ENCODE peak calls at places on chromosomes 13 and 19, in seven cellular contexts. One of them, this sample, is unnamed.

GRCh38 chr13:111537843-111538499 is 217.5 kb downstream of the TEX29 start:
- DNase-seq in endodermal cell: no peak
- DNase-seq in uterus: no peak
- DNase-seq in adrenal gland: no peak
- DNase-seq in neural progenitor cell: no peak
- DNase-seq in neuronal stem cell: no peak
- DNase-seq in right cardiac atrium: no peak
- DNase-seq in this sample: no peak

GRCh38 chr13:76887070-76887563 is 912 bp upstream of the KCTD12 start:
- DNase-seq in endodermal cell: peak; percentile 71
- DNase-seq in uterus: peak; percentile 31
- DNase-seq in adrenal gland: no peak
- DNase-seq in neural progenitor cell: peak; percentile 48
- DNase-seq in neuronal stem cell: peak; percentile 11
- DNase-seq in right cardiac atrium: peak; percentile 59
- DNase-seq in this sample: no peak

GRCh38 chr19:12937243-12938053 is 961 bp upstream of the CALR start:
- DNase-seq in endodermal cell: peak; percentile 83
- DNase-seq in uterus: no peak
- DNase-seq in adrenal gland: no peak
- DNase-seq in neural progenitor cell: peak; percentile 69
- DNase-seq in neuronal stem cell: no peak
- DNase-seq in right cardiac atrium: peak; percentile 89
- DNase-seq in this sample: no peak

GRCh38 chr13:48819889-48820288 is 155.8 kb upstream of the FNDC3A start:
- DNase-seq in endodermal cell: no peak
- DNase-seq in uterus: no peak
- DNase-seq in adrenal gland: no peak
- DNase-seq in neural progenitor cell: no peak
- DNase-seq in neuronal stem cell: no peak
- DNase-seq in right cardiac atrium: no peak
- DNase-seq in this sample: no peak

GRCh38 chr19:11243798-11244169 is 4.4 kb downstream of the ANGPTL8 start:
- DNase-seq in endodermal cell: no peak
- DNase-seq in uterus: no peak
- DNase-seq in adrenal gland: no peak
- DNase-seq in neural progenitor cell: no peak
- DNase-seq in neuronal stem cell: no peak
- DNase-seq in right cardiac atrium: no peak
- DNase-seq in this sample: no peak

GRCh38 chr13:91319996-91320395 is 27.5 kb upstream of the MIR17HG start:
- DNase-seq in endodermal cell: no peak
- DNase-seq in uterus: no peak
- DNase-seq in adrenal gland: no peak
- DNase-seq in neural progenitor cell: no peak
- DNase-seq in neuronal stem cell: no peak
- DNase-seq in right cardiac atrium: no peak
- DNase-seq in this sample: no peak

GRCh38 chr13:112767506-112768471 is 78.0 kb downstream of the ATP11A start:
- DNase-seq in endodermal cell: no peak
- DNase-seq in uterus: no peak
- DNase-seq in adrenal gland: peak; percentile 51
- DNase-seq in neural progenitor cell: no peak
- DNase-seq in neuronal stem cell: no peak
- DNase-seq in right cardiac atrium: peak; percentile 87
- DNase-seq in this sample: peak; percentile 63

GRCh38 chr19:42290523-42291436 is 11.2 kb upstream of the PRR19 start:
- DNase-seq in endodermal cell: peak; percentile 66
- DNase-seq in uterus: no peak
- DNase-seq in adrenal gland: no peak
- DNase-seq in neural progenitor cell: peak; percentile 43
- DNase-seq in neuronal stem cell: no peak
- DNase-seq in right cardiac atrium: peak; percentile 74
- DNase-seq in this sample: no peak

GRCh38 chr13:40318366-40318765 is 348.1 kb downstream of the FOXO1 start:
- DNase-seq in endodermal cell: no peak
- DNase-seq in uterus: no peak
- DNase-seq in adrenal gland: peak; percentile 28
- DNase-seq in neural progenitor cell: no peak
- DNase-seq in neuronal stem cell: no peak
- DNase-seq in right cardiac atrium: peak; percentile 73
- DNase-seq in this sample: no peak

GRCh38 chr19:17380426-17381138 is 3.4 kb upstream of the PLVAP start:
- DNase-seq in endodermal cell: no peak
- DNase-seq in uterus: no peak
- DNase-seq in adrenal gland: no peak
- DNase-seq in neural progenitor cell: no peak
- DNase-seq in neuronal stem cell: no peak
- DNase-seq in right cardiac atrium: no peak
- DNase-seq in this sample: no peak

GRCh38 chr19:17379221-17379631 is 2.1 kb upstream of the PLVAP start:
- DNase-seq in endodermal cell: peak; percentile 63
- DNase-seq in uterus: no peak
- DNase-seq in adrenal gland: peak; percentile 27
- DNase-seq in neural progenitor cell: peak; percentile 75
- DNase-seq in neuronal stem cell: no peak
- DNase-seq in right cardiac atrium: peak; percentile 66
- DNase-seq in this sample: no peak

DNA sequence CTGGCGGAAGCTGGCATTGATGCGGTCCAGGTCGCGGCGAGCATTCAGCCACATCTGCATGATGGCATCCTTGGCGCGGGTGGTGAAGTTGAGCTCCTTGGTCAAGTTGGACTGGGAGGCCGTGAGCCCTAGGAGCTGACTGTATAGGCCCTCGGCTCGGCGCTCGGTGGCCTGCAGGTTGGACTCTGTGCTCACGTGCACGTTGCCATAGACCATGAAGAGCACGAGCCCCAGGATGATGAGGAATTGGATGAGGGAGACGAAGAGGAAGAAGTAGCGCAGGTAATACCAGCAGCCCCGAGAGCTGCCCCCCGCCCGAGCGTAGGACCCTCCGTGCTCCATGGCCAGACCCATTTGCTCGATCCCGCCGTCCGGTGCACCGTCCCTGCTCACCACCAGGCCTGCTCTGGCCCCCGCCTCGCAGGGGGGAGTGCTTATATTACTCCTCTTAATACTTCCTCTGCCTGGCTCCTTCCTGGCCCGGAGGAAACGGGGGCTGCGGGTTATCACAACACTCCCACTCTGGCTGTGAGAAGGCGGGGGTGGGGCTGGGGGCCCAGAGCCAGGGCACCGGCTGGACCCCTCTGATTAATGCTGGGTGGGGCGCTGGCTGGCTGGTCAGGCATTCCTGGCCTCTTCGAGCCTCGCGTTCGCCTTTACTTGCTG is at the start of gene PLVAP:
- DNase-seq in endodermal cell: no peak
- DNase-seq in uterus: peak; percentile 49
- DNase-seq in adrenal gland: peak; percentile 26
- DNase-seq in neural progenitor cell: no peak
- DNase-seq in neuronal stem cell: no peak
- DNase-seq in right cardiac atrium: peak; percentile 87
- DNase-seq in this sample: no peak
- H3K4me1 ChIP-seq in endodermal cell: no peaks in the 10 kb centered on the region
- H3K4me1 ChIP-seq in uterus: no peaks in the 10 kb centered on the region
- H3K4me1 ChIP-seq in adrenal gland: no peaks in the 10 kb centered on the region
- H3K4me1 ChIP-seq in neural progenitor cell: peaks cover 3% of the 10 kb centered on the region
- H3K4me1 ChIP-seq in neuronal stem cell: peaks cover 7% of the 10 kb centered on the region
- H3K4me1 ChIP-seq in right cardiac atrium: no peaks in the 10 kb centered on the region
- H3K4me1 ChIP-seq in this sample: peaks cover 11% of the 10 kb centered on the region

GRCh38 chr13:30074955-30075614 is 224.7 kb upstream of the UBL3 start:
- DNase-seq in endodermal cell: no peak
- DNase-seq in uterus: no peak
- DNase-seq in adrenal gland: no peak
- DNase-seq in neural progenitor cell: no peak
- DNase-seq in neuronal stem cell: no peak
- DNase-seq in right cardiac atrium: no peak
- DNase-seq in this sample: no peak
- H3K27ac ChIP-seq in endodermal cell: no peak overlapping the region
- H3K27ac ChIP-seq in uterus: no peak overlapping the region
- H3K27ac ChIP-seq in adrenal gland: no peak overlapping the region
- H3K27ac ChIP-seq in neural progenitor cell: no peak overlapping the region
- H3K27ac ChIP-seq in neuronal stem cell: no peak overlapping the region
- H3K27ac ChIP-seq in right cardiac atrium: no peak overlapping the region
- H3K27ac ChIP-seq in this sample: no peak overlapping the region

GRCh38 chr19:16319466-16319865 is 5.2 kb upstream of the KLF2 start:
- DNase-seq in endodermal cell: no peak
- DNase-seq in uterus: no peak
- DNase-seq in adrenal gland: peak; percentile 24
- DNase-seq in neural progenitor cell: no peak
- DNase-seq in neuronal stem cell: no peak
- DNase-seq in right cardiac atrium: no peak
- DNase-seq in this sample: no peak
- H3K4me1 ChIP-seq in endodermal cell: no peaks in the 10 kb centered on the region
- H3K4me1 ChIP-seq in uterus: no peaks in the 10 kb centered on the region
- H3K4me1 ChIP-seq in adrenal gland: peaks cover 28% of the 10 kb centered on the region
- H3K4me1 ChIP-seq in neural progenitor cell: peaks cover 3% of the 10 kb centered on the region
- H3K4me1 ChIP-seq in neuronal stem cell: peaks cover 2% of the 10 kb centered on the region
- H3K4me1 ChIP-seq in right cardiac atrium: peaks cover 7% of the 10 kb centered on the region
- H3K4me1 ChIP-seq in this sample: no peaks in the 10 kb centered on the region

DNA sequence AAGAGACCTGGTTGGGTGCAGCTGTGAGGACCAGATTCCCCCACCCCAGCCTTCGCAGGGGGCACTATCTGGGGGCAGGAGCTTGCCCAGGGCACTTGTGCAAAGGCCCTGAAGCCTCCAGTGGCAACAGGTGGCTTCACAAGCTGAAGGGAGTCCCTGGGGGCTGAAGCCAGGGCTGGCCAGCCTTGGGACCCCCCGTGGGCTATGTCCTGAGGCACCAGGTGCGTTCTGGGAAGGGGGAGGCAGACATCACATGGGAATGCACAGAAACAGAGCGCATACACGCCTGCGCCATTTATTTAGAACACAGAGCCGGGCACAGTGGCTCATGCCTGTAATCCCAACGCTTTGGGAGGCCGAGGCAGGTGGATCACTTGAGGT is 1.8 kb upstream of the ATP8B3 start:
- DNase-seq in endodermal cell: no peak
- DNase-seq in uterus: no peak
- DNase-seq in adrenal gland: no peak
- DNase-seq in neural progenitor cell: no peak
- DNase-seq in neuronal stem cell: no peak
- DNase-seq in right cardiac atrium: no peak
- DNase-seq in this sample: no peak
- H3K27ac ChIP-seq in endodermal cell: no peak overlapping the region
- H3K27ac ChIP-seq in uterus: no peak overlapping the region
- H3K27ac ChIP-seq in adrenal gland: peak overlapping the region; percentile 85
- H3K27ac ChIP-seq in neural progenitor cell: no peak overlapping the region
- H3K27ac ChIP-seq in neuronal stem cell: no peak overlapping the region
- H3K27ac ChIP-seq in right cardiac atrium: no peak overlapping the region
- H3K27ac ChIP-seq in this sample: no peak overlapping the region

GRCh38 chr13:99417821-99418662 is 83.2 kb upstream of the TM9SF2 start:
- DNase-seq in endodermal cell: no peak
- DNase-seq in uterus: no peak
- DNase-seq in adrenal gland: no peak
- DNase-seq in neural progenitor cell: no peak
- DNase-seq in neuronal stem cell: no peak
- DNase-seq in right cardiac atrium: no peak
- DNase-seq in this sample: no peak
- H3K4me1 ChIP-seq in endodermal cell: peaks cover 7% of the 10 kb centered on the region
- H3K4me1 ChIP-seq in uterus: no peaks in the 10 kb centered on the region
- H3K4me1 ChIP-seq in adrenal gland: peaks cover 8% of the 10 kb centered on the region
- H3K4me1 ChIP-seq in neural progenitor cell: peaks cover 13% of the 10 kb centered on the region
- H3K4me1 ChIP-seq in neuronal stem cell: peaks cover 20% of the 10 kb centered on the region
- H3K4me1 ChIP-seq in right cardiac atrium: no peaks in the 10 kb centered on the region
- H3K4me1 ChIP-seq in this sample: no peaks in the 10 kb centered on the region

DNA sequence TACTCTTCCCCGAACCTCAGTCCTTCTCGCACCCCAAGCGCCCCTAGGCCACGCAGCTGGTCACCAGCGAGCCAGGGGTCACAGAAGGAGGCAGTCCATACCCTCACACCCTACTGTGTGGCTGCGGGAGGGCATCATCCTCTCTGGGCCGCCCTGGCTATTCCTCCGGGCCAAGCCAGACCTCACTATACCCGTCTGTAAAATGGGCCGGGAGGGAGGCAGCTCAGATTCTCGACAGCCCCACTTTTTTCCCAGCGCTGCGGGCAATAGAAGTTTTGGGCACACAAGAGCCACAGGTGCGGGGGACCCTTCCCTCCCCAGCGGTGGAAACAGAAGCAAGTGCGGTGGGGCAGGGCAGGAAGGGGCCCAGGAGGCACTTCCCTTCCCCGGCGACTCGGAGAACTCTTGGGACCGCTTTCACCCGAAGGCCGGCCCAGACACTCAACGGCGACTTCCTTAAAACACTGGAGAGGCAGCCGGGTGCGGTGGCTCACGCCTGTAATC is 5.6 kb upstream of the ARRDC2 start:
- DNase-seq in endodermal cell: no peak
- DNase-seq in uterus: no peak
- DNase-seq in adrenal gland: peak; percentile 39
- DNase-seq in neural progenitor cell: no peak
- DNase-seq in neuronal stem cell: no peak
- DNase-seq in right cardiac atrium: peak; percentile 81
- DNase-seq in this sample: no peak
- H3K27ac ChIP-seq in endodermal cell: no peak overlapping the region
- H3K27ac ChIP-seq in uterus: peak overlapping the region; percentile 92
- H3K27ac ChIP-seq in adrenal gland: peak overlapping the region; percentile 93
- H3K27ac ChIP-seq in neural progenitor cell: no peak overlapping the region
- H3K27ac ChIP-seq in neuronal stem cell: no peak overlapping the region
- H3K27ac ChIP-seq in right cardiac atrium: peak overlapping the region; percentile 54
- H3K27ac ChIP-seq in this sample: peak overlapping the region; percentile 89

DNA sequence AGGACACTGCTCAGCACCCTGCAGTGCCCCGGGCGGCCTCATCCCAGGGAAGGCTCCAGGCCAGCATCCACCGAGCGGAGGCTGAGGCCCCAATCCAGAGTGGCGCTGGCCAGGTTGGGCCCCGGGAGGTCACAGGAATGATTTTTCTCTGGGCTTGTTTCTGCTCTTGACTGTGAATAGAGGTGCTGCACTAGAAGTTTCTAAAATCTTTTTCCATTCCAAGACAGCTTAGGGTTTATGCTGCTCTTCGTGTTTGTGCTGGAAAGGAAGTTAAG is 15.1 kb downstream of the KDM4B start:
- DNase-seq in endodermal cell: no peak
- DNase-seq in uterus: no peak
- DNase-seq in adrenal gland: no peak
- DNase-seq in neural progenitor cell: no peak
- DNase-seq in neuronal stem cell: no peak
- DNase-seq in right cardiac atrium: no peak
- DNase-seq in this sample: no peak
- H3K4me1 ChIP-seq in endodermal cell: peaks cover 10% of the 10 kb centered on the region
- H3K4me1 ChIP-seq in uterus: peaks cover 14% of the 10 kb centered on the region
- H3K4me1 ChIP-seq in adrenal gland: peaks cover 41% of the 10 kb centered on the region
- H3K4me1 ChIP-seq in neural progenitor cell: peaks cover 29% of the 10 kb centered on the region
- H3K4me1 ChIP-seq in neuronal stem cell: peaks cover 18% of the 10 kb centered on the region
- H3K4me1 ChIP-seq in right cardiac atrium: peaks cover 25% of the 10 kb centered on the region
- H3K4me1 ChIP-seq in this sample: peaks cover 15% of the 10 kb centered on the region

DNA sequence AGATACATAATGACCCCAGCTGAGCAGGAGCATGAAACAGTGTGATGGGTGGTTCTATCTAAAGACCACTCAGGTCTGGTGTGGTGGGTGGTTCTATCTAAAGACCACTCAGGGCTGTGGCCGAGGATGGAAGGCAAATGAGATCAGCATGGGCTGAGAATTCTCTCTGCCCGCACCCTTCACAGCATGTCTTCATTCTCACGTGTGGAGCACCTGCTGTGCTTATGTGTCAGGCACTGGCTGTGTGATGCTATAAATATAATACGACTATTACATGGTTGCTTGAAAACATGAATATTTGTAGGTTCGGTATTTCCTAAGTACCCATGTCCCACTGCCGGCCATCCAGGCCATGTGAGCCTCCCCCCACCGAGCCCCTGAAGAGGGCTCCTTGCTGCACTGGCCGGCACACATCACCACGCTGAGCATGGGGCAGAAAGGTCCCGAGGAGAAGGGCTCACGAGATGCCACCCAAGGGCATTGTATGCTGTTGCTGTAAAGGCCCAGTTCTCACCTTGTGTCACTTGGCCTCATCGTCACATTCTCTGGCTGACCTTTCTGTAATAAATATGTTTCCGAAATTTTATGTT is 810.2 kb downstream of the UQCRFS1 start:
- DNase-seq in endodermal cell: no peak
- DNase-seq in uterus: no peak
- DNase-seq in adrenal gland: no peak
- DNase-seq in neural progenitor cell: no peak
- DNase-seq in neuronal stem cell: no peak
- DNase-seq in right cardiac atrium: no peak
- DNase-seq in this sample: no peak
- H3K27ac ChIP-seq in endodermal cell: no peak overlapping the region
- H3K27ac ChIP-seq in uterus: no peak overlapping the region
- H3K27ac ChIP-seq in adrenal gland: no peak overlapping the region
- H3K27ac ChIP-seq in neural progenitor cell: no peak overlapping the region
- H3K27ac ChIP-seq in neuronal stem cell: no peak overlapping the region
- H3K27ac ChIP-seq in right cardiac atrium: no peak overlapping the region
- H3K27ac ChIP-seq in this sample: no peak overlapping the region

This sample was measured in lung.